ENCODE peak calls at places on chromosomes 2 and 18, in eight cellular contexts. One of them, this sample, is unnamed.

GRCh38 chr2:102020596-102021170 is 28.9 kb downstream of the IL1R2 start:
- DNase-seq in upper lobe of left lung: no peak
- DNase-seq in H1: peak; percentile 94
- DNase-seq in HepG2: peak; percentile 80
- DNase-seq in transverse colon: peak; percentile 89
- DNase-seq in breast epithelium: peak; percentile 80
- DNase-seq in stomach: peak; percentile 91
- DNase-seq in SK-N-SH: peak; percentile 81
- DNase-seq in this sample: peak; percentile 85

GRCh38 chr18:62030091-62030985 is 137.5 kb upstream of the RNF152 start:
- DNase-seq in upper lobe of left lung: no peak
- DNase-seq in H1: no peak
- DNase-seq in HepG2: no peak
- DNase-seq in transverse colon: no peak
- DNase-seq in breast epithelium: no peak
- DNase-seq in stomach: no peak
- DNase-seq in SK-N-SH: peak; percentile 10
- DNase-seq in this sample: no peak

GRCh38 chr2:64143154-64144056 is 815 bp downstream of the PELI1 start:
- DNase-seq in upper lobe of left lung: no peak
- DNase-seq in H1: peak; percentile 66
- DNase-seq in HepG2: peak; percentile 21
- DNase-seq in transverse colon: no peak
- DNase-seq in breast epithelium: no peak
- DNase-seq in stomach: no peak
- DNase-seq in SK-N-SH: peak; percentile 74
- DNase-seq in this sample: peak; percentile 25

GRCh38 chr2:219517954-219518778 is 3.9 kb downstream of the ASIC4 start:
- DNase-seq in upper lobe of left lung: no peak
- DNase-seq in H1: no peak
- DNase-seq in HepG2: no peak
- DNase-seq in transverse colon: no peak
- DNase-seq in breast epithelium: no peak
- DNase-seq in stomach: no peak
- DNase-seq in SK-N-SH: no peak
- DNase-seq in this sample: no peak

GRCh38 chr18:712401-713134 is at the start of gene ENOSF1:
- DNase-seq in upper lobe of left lung: peak; percentile 98
- DNase-seq in H1: peak; percentile 99
- DNase-seq in HepG2: peak; percentile 76
- DNase-seq in transverse colon: peak; percentile 93
- DNase-seq in breast epithelium: peak; percentile 79
- DNase-seq in stomach: peak; percentile 90
- DNase-seq in SK-N-SH: peak; percentile 92
- DNase-seq in this sample: peak; percentile 86

GRCh38 chr2:36967236-36967876 is 1.0 kb upstream of the STRN start:
- DNase-seq in upper lobe of left lung: no peak
- DNase-seq in H1: no peak
- DNase-seq in HepG2: peak; percentile 58
- DNase-seq in transverse colon: peak; percentile 52
- DNase-seq in breast epithelium: peak; percentile 43
- DNase-seq in stomach: peak; percentile 47
- DNase-seq in SK-N-SH: peak; percentile 20
- DNase-seq in this sample: peak; percentile 89

GRCh38 chr2:180910831-180911665 is 69.4 kb upstream of the UBE2E3 start:
- DNase-seq in upper lobe of left lung: no peak
- DNase-seq in H1: peak; percentile 55
- DNase-seq in HepG2: no peak
- DNase-seq in transverse colon: no peak
- DNase-seq in breast epithelium: no peak
- DNase-seq in stomach: no peak
- DNase-seq in SK-N-SH: no peak
- DNase-seq in this sample: no peak

GRCh38 chr2:99698896-99699295 is 209.1 kb upstream of the REV1 start:
- DNase-seq in upper lobe of left lung: no peak
- DNase-seq in H1: no peak
- DNase-seq in HepG2: no peak
- DNase-seq in transverse colon: no peak
- DNase-seq in breast epithelium: no peak
- DNase-seq in stomach: no peak
- DNase-seq in SK-N-SH: no peak
- DNase-seq in this sample: no peak

GRCh38 chr2:1259746-1260145 is 153.5 kb upstream of the TPO start:
- DNase-seq in upper lobe of left lung: peak; percentile 78
- DNase-seq in H1: no peak
- DNase-seq in HepG2: no peak
- DNase-seq in transverse colon: no peak
- DNase-seq in breast epithelium: no peak
- DNase-seq in stomach: no peak
- DNase-seq in SK-N-SH: no peak
- DNase-seq in this sample: no peak

GRCh38 chr2:207616185-207616584 is 9.0 kb downstream of the METTL21A start:
- DNase-seq in upper lobe of left lung: no peak
- DNase-seq in H1: peak; percentile 3
- DNase-seq in HepG2: no peak
- DNase-seq in transverse colon: no peak
- DNase-seq in breast epithelium: no peak
- DNase-seq in stomach: no peak
- DNase-seq in SK-N-SH: no peak
- DNase-seq in this sample: no peak

GRCh38 chr2:60352491-60353405 is 200.7 kb downstream of the BCL11A start:
- DNase-seq in upper lobe of left lung: no peak
- DNase-seq in H1: peak; percentile 45
- DNase-seq in HepG2: no peak
- DNase-seq in transverse colon: peak; percentile 27
- DNase-seq in breast epithelium: no peak
- DNase-seq in stomach: no peak
- DNase-seq in SK-N-SH: no peak
- DNase-seq in this sample: peak; percentile 17

GRCh38 chr2:183117226-183117625 is 7.0 kb upstream of the NUP35 start:
- DNase-seq in upper lobe of left lung: no peak
- DNase-seq in H1: no peak
- DNase-seq in HepG2: peak; percentile 12
- DNase-seq in transverse colon: no peak
- DNase-seq in breast epithelium: no peak
- DNase-seq in stomach: no peak
- DNase-seq in SK-N-SH: no peak
- DNase-seq in this sample: no peak

GRCh38 chr18:79241755-79242154 is 154.0 kb upstream of the NFATC1 start:
- DNase-seq in upper lobe of left lung: no peak
- DNase-seq in H1: no peak
- DNase-seq in HepG2: no peak
- DNase-seq in transverse colon: no peak
- DNase-seq in breast epithelium: no peak
- DNase-seq in stomach: no peak
- DNase-seq in SK-N-SH: peak; percentile 59
- DNase-seq in this sample: no peak

GRCh38 chr2:27275211-27276150 is at the start of gene DNAJC5G:
- DNase-seq in upper lobe of left lung: peak; percentile 66
- DNase-seq in H1: no peak
- DNase-seq in HepG2: no peak
- DNase-seq in transverse colon: no peak
- DNase-seq in breast epithelium: no peak
- DNase-seq in stomach: no peak
- DNase-seq in SK-N-SH: no peak
- DNase-seq in this sample: no peak
- TF ChIP-seq POLR2AphosphoS5 in upper lobe of left lung: no peak
- TF ChIP-seq POLR2AphosphoS5 in H1: no peak
- TF ChIP-seq POLR2AphosphoS5 in HepG2: no peak
- TF ChIP-seq POLR2AphosphoS5 in transverse colon: no peak
- TF ChIP-seq POLR2AphosphoS5 in breast epithelium: no peak
- TF ChIP-seq POLR2AphosphoS5 in stomach: no peak
- TF ChIP-seq POLR2AphosphoS5 in SK-N-SH: no peak
- TF ChIP-seq POLR2AphosphoS5 in this sample: no peak

GRCh38 chr2:74527741-74528140 is 1.7 kb upstream of the DQX1 start:
- DNase-seq in upper lobe of left lung: no peak
- DNase-seq in H1: no peak
- DNase-seq in HepG2: no peak
- DNase-seq in transverse colon: no peak
- DNase-seq in breast epithelium: no peak
- DNase-seq in stomach: no peak
- DNase-seq in SK-N-SH: no peak
- DNase-seq in this sample: no peak
- H3K4me1 ChIP-seq in upper lobe of left lung: peaks cover 35% of the 10 kb centered on the region
- H3K4me1 ChIP-seq in H1: peaks cover 6% of the 10 kb centered on the region
- H3K4me1 ChIP-seq in HepG2: peaks cover 69% of the 10 kb centered on the region
- H3K4me1 ChIP-seq in transverse colon: peaks cover 19% of the 10 kb centered on the region
- H3K4me1 ChIP-seq in breast epithelium: peaks cover 18% of the 10 kb centered on the region
- H3K4me1 ChIP-seq in stomach: peaks cover 31% of the 10 kb centered on the region
- H3K4me1 ChIP-seq in SK-N-SH: peaks cover 13% of the 10 kb centered on the region
- H3K4me1 ChIP-seq in this sample: peaks cover 7% of the 10 kb centered on the region

DNA sequence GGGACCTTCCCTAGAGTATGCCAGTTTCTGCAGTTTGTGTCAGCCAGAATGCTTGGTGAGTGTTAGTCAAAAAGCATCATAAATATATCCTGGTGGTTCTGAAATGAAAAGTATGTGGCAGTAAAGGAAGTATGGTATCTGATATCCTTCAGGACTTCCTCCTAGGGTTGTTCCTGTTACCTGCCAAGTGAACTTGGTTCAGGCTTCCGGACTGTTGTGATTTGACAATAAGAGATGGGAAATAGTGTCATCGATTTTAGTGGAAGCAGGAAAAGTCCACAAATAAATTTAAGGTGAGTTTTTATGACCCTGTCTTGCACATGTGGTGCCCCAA is 2.0 kb downstream of the TANC1 start:
- DNase-seq in upper lobe of left lung: no peak
- DNase-seq in H1: no peak
- DNase-seq in HepG2: no peak
- DNase-seq in transverse colon: no peak
- DNase-seq in breast epithelium: no peak
- DNase-seq in stomach: no peak
- DNase-seq in SK-N-SH: no peak
- DNase-seq in this sample: no peak
- TF ChIP-seq POLR2AphosphoS5 in upper lobe of left lung: no peak
- TF ChIP-seq POLR2AphosphoS5 in H1: no peak
- TF ChIP-seq POLR2AphosphoS5 in HepG2: no peak
- TF ChIP-seq POLR2AphosphoS5 in transverse colon: no peak
- TF ChIP-seq POLR2AphosphoS5 in breast epithelium: no peak
- TF ChIP-seq POLR2AphosphoS5 in stomach: no peak
- TF ChIP-seq POLR2AphosphoS5 in SK-N-SH: no peak
- TF ChIP-seq POLR2AphosphoS5 in this sample: no peak

DNA sequence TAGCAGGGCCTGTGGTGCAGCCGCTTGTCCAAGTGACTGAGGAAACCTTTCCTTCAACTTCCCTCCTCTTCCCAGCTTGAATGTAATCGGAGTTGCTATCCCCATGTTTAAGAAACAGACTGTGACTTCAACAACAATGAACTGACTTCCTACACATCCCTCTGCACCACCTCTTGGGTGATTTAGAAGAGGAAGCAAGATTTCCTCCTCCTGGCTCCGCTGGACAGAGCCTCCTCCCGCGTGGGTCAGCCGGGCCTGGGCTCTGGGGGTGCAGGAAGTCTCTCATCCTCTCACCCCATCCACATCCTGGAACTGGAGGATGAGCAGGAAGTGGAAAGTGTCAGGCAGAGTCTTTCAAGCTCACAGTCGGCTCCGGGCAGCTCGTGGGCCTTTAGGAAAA is 84.3 kb downstream of the GATA6 start:
- DNase-seq in upper lobe of left lung: peak; percentile 35
- DNase-seq in H1: no peak
- DNase-seq in HepG2: no peak
- DNase-seq in transverse colon: no peak
- DNase-seq in breast epithelium: no peak
- DNase-seq in stomach: no peak
- DNase-seq in SK-N-SH: no peak
- DNase-seq in this sample: no peak
- H3K4me1 ChIP-seq in upper lobe of left lung: peaks cover 7% of the 10 kb centered on the region
- H3K4me1 ChIP-seq in H1: no peaks in the 10 kb centered on the region
- H3K4me1 ChIP-seq in HepG2: no peaks in the 10 kb centered on the region
- H3K4me1 ChIP-seq in transverse colon: peaks cover 9% of the 10 kb centered on the region
- H3K4me1 ChIP-seq in breast epithelium: no peaks in the 10 kb centered on the region
- H3K4me1 ChIP-seq in stomach: no peaks in the 10 kb centered on the region
- H3K4me1 ChIP-seq in SK-N-SH: no peaks in the 10 kb centered on the region
- H3K4me1 ChIP-seq in this sample: no peaks in the 10 kb centered on the region

DNA sequence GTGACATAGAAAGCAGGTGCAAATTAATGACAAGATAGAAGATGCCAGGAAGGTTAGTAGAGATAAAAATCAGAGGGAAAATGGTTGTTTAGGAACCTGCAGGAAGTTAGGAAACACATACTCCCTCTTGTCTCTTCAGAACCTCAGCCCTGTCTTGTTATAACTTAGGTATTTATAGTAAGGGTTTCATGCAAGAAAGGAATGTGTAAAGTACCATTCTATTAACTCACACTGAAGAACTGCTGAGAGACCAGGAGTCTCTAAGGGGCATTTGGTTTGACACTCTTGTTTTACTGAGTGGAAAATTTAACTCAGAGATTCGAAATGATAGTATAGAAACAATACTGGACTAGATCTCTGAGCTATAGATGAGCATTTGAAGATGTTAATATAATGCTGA is 235.2 kb upstream of the RGPD4 start:
- DNase-seq in upper lobe of left lung: no peak
- DNase-seq in H1: no peak
- DNase-seq in HepG2: no peak
- DNase-seq in transverse colon: no peak
- DNase-seq in breast epithelium: no peak
- DNase-seq in stomach: no peak
- DNase-seq in SK-N-SH: no peak
- DNase-seq in this sample: no peak
- TF ChIP-seq POLR2AphosphoS5 in upper lobe of left lung: no peak
- TF ChIP-seq POLR2AphosphoS5 in H1: no peak
- TF ChIP-seq POLR2AphosphoS5 in HepG2: no peak
- TF ChIP-seq POLR2AphosphoS5 in transverse colon: no peak
- TF ChIP-seq POLR2AphosphoS5 in breast epithelium: no peak
- TF ChIP-seq POLR2AphosphoS5 in stomach: no peak
- TF ChIP-seq POLR2AphosphoS5 in SK-N-SH: no peak
- TF ChIP-seq POLR2AphosphoS5 in this sample: no peak

This sample was measured in prostate gland.